ENCODE peak calls at places on chromosomes 16 and 17, in ten cellular contexts. K is amniotic epithelial cell; J is A549; H is body of pancreas; Y is RPMI8226; R is bronchial epithelial cell; M is MCF 10A; E is T-helper 9 cell; G is stimulated activated CD8-positive, alpha-beta memory T cell treated with anti-CD3 and anti-CD28 coated beads, Interleukin-7, amount 100 ng/mL, for 1 hour; C is T-helper 1 cell. X is an unnamed sample.
A peak's percentile ranks its signal among the peaks of the same experiment; 100 is the strongest.

GRCh38 chr16:81429045-81429521 is 15.5 kb upstream of the CMIP start:
- DNase-seq in R (no peak), K (peak; percentile 44), E (no peak), J (no peak), G (no peak), H (peak; percentile 83), Y (peak; percentile 67), M (peak; percentile 44), C (no peak), X (no peak)

GRCh38 chr17:77555741-77556291 is 402.7 kb upstream of the TNRC6C start:
- DNase-seq in G (no peak), R (no peak), J (no peak), H (peak; percentile 68), Y (peak; percentile 92), C (no peak), K (peak; percentile 57), M (peak; percentile 55), E (no peak), X (peak; percentile 21)

GRCh38 chr16:83995756-83996155 is 27.7 kb downstream of the NECAB2 start:
- DNase-seq in E (no peak), M (no peak), R (peak; percentile 34), J (no peak), G (no peak), H (peak; percentile 63), K (no peak), C (no peak), Y (peak; percentile 37), X (peak; percentile 17)

GRCh38 chr17:57806083-57806830 is 43.6 kb downstream of the MRPS23 start:
- DNase-seq in M (no peak), Y (no peak), J (no peak), C (no peak), R (no peak), H (no peak), E (no peak), G (no peak), K (no peak), X (no peak)

GRCh38 chr16:66248096-66248495 is 118.4 kb upstream of the CDH5 start:
- DNase-seq in C (no peak), M (no peak), H (peak; percentile 37), Y (no peak), G (no peak), E (no peak), R (no peak), K (peak; percentile 67), J (no peak), X (no peak)

GRCh38 chr17:77180503-77181330 is 39.9 kb downstream of the SEC14L1 start:
- DNase-seq in K (no peak), M (no peak), Y (no peak), J (no peak), G (no peak), H (no peak), E (no peak), C (no peak), R (no peak), X (no peak)

GRCh38 chr17:63929860-63930766 is 2.0 kb downstream of the CD79B start:
- DNase-seq in J (no peak), E (no peak), K (no peak), G (no peak), Y (no peak), R (no peak), C (no peak), M (no peak), H (peak; percentile 10), X (no peak)

GRCh38 chr17:63482509-63482908 is 5.6 kb downstream of the ACE start:
- DNase-seq in G (no peak), H (no peak), R (no peak), Y (no peak), E (no peak), J (no peak), C (no peak), M (no peak), K (no peak), X (no peak)

GRCh38 chr17:16419074-16419928 is 3.9 kb downstream of the TRPV2 start:
- DNase-seq in M (peak; percentile 89), K (peak; percentile 92), C (peak; percentile 77), R (peak; percentile 84), H (peak; percentile 44), E (no peak), J (peak; percentile 84), Y (no peak), G (no peak), X (peak; percentile 87)

X was measured in mammary epithelial cell.